ENCODE peak calls at places on chromosomes 2 and 18, in six cellular contexts. One of them, this sample, is unnamed.
A peak's percentile ranks its signal among the peaks of the same experiment; 100 is the strongest.

GRCh38 chr18:934518-935123 is 29.9 kb downstream of the ADCYAP1 start:
- DNase-seq in CD8-positive, alpha-beta T cell: no peak
- DNase-seq in breast epithelium: no peak
- DNase-seq in Peyer's patch: no peak
- DNase-seq in heart right ventricle: no peak
- DNase-seq in mammary epithelial cell: no peak
- DNase-seq in this sample: no peak

GRCh38 chr2:22903616-22904015 is 481.4 kb upstream of the KLHL29 start:
- DNase-seq in CD8-positive, alpha-beta T cell: no peak
- DNase-seq in breast epithelium: no peak
- DNase-seq in Peyer's patch: no peak
- DNase-seq in heart right ventricle: no peak
- DNase-seq in mammary epithelial cell: no peak
- DNase-seq in this sample: no peak

GRCh38 chr2:58515827-58516574 is 274.9 kb upstream of the FANCL start:
- DNase-seq in CD8-positive, alpha-beta T cell: no peak
- DNase-seq in breast epithelium: no peak
- DNase-seq in Peyer's patch: no peak
- DNase-seq in heart right ventricle: no peak
- DNase-seq in mammary epithelial cell: no peak
- DNase-seq in this sample: no peak

GRCh38 chr18:11992096-11992785 is 10.9 kb downstream of the IMPA2 start:
- DNase-seq in CD8-positive, alpha-beta T cell: no peak
- DNase-seq in breast epithelium: no peak
- DNase-seq in Peyer's patch: no peak
- DNase-seq in heart right ventricle: no peak
- DNase-seq in mammary epithelial cell: no peak
- DNase-seq in this sample: no peak

GRCh38 chr2:38748391-38748790 is 2.8 kb downstream of the SRSF7 start:
- DNase-seq in CD8-positive, alpha-beta T cell: no peak
- DNase-seq in breast epithelium: no peak
- DNase-seq in Peyer's patch: no peak
- DNase-seq in heart right ventricle: no peak
- DNase-seq in mammary epithelial cell: no peak
- DNase-seq in this sample: no peak

GRCh38 chr2:113965644-113966043 is 75.8 kb downstream of the ACTR3 start:
- DNase-seq in CD8-positive, alpha-beta T cell: peak; percentile 15
- DNase-seq in breast epithelium: no peak
- DNase-seq in Peyer's patch: no peak
- DNase-seq in heart right ventricle: no peak
- DNase-seq in mammary epithelial cell: peak; percentile 27
- DNase-seq in this sample: peak; percentile 24

GRCh38 chr2:110807520-110807919 is 75.1 kb downstream of the ACOXL start:
- DNase-seq in CD8-positive, alpha-beta T cell: no peak
- DNase-seq in breast epithelium: no peak
- DNase-seq in Peyer's patch: no peak
- DNase-seq in heart right ventricle: no peak
- DNase-seq in mammary epithelial cell: no peak
- DNase-seq in this sample: no peak

GRCh38 chr2:50368361-50368760 is 663.6 kb downstream of the NRXN1 start:
- DNase-seq in CD8-positive, alpha-beta T cell: no peak
- DNase-seq in breast epithelium: no peak
- DNase-seq in Peyer's patch: no peak
- DNase-seq in heart right ventricle: no peak
- DNase-seq in mammary epithelial cell: no peak
- DNase-seq in this sample: no peak

GRCh38 chr2:121483021-121483420 is 47.7 kb upstream of the RNU4ATAC start:
- DNase-seq in CD8-positive, alpha-beta T cell: no peak
- DNase-seq in breast epithelium: no peak
- DNase-seq in Peyer's patch: no peak
- DNase-seq in heart right ventricle: no peak
- DNase-seq in mammary epithelial cell: peak; percentile 51
- DNase-seq in this sample: no peak

GRCh38 chr2:48715042-48715899 is 40.3 kb downstream of the LHCGR start:
- DNase-seq in CD8-positive, alpha-beta T cell: no peak
- DNase-seq in breast epithelium: peak; percentile 18
- DNase-seq in Peyer's patch: peak; percentile 63
- DNase-seq in heart right ventricle: peak; percentile 6
- DNase-seq in mammary epithelial cell: peak; percentile 63
- DNase-seq in this sample: no peak

GRCh38 chr2:58651930-58652329 is 410.8 kb upstream of the FANCL start:
- DNase-seq in CD8-positive, alpha-beta T cell: no peak
- DNase-seq in breast epithelium: no peak
- DNase-seq in Peyer's patch: no peak
- DNase-seq in heart right ventricle: no peak
- DNase-seq in mammary epithelial cell: no peak
- DNase-seq in this sample: no peak

GRCh38 chr2:202148515-202149154 is 75.6 kb downstream of the KIAA2012 start:
- DNase-seq in CD8-positive, alpha-beta T cell: no peak
- DNase-seq in breast epithelium: no peak
- DNase-seq in Peyer's patch: no peak
- DNase-seq in heart right ventricle: no peak
- DNase-seq in mammary epithelial cell: no peak
- DNase-seq in this sample: no peak

GRCh38 chr2:235551965-235552364 is 58.1 kb downstream of the AGAP1 start:
- DNase-seq in CD8-positive, alpha-beta T cell: no peak
- DNase-seq in breast epithelium: no peak
- DNase-seq in Peyer's patch: peak; percentile 81
- DNase-seq in heart right ventricle: peak; percentile 51
- DNase-seq in mammary epithelial cell: peak; percentile 36
- DNase-seq in this sample: no peak

GRCh38 chr2:10220516-10221391 is 82.0 kb upstream of the HPCAL1 start:
- DNase-seq in CD8-positive, alpha-beta T cell: no peak
- DNase-seq in breast epithelium: no peak
- DNase-seq in Peyer's patch: peak; percentile 35
- DNase-seq in heart right ventricle: no peak
- DNase-seq in mammary epithelial cell: peak; percentile 40
- DNase-seq in this sample: no peak

GRCh38 chr2:205024822-205025518 is 479.7 kb downstream of the PARD3B start:
- DNase-seq in CD8-positive, alpha-beta T cell: no peak
- DNase-seq in breast epithelium: no peak
- DNase-seq in Peyer's patch: no peak
- DNase-seq in heart right ventricle: peak; percentile 51
- DNase-seq in mammary epithelial cell: peak; percentile 96
- DNase-seq in this sample: no peak

GRCh38 chr2:47771211-47771610 is 11.7 kb upstream of the MSH6 start:
- DNase-seq in CD8-positive, alpha-beta T cell: no peak
- DNase-seq in breast epithelium: no peak
- DNase-seq in Peyer's patch: no peak
- DNase-seq in heart right ventricle: no peak
- DNase-seq in mammary epithelial cell: peak; percentile 97
- DNase-seq in this sample: no peak

GRCh38 chr2:48699377-48699951 is 56.1 kb downstream of the LHCGR start:
- DNase-seq in CD8-positive, alpha-beta T cell: no peak
- DNase-seq in breast epithelium: no peak
- DNase-seq in Peyer's patch: no peak
- DNase-seq in heart right ventricle: no peak
- DNase-seq in mammary epithelial cell: peak; percentile 10
- DNase-seq in this sample: no peak

GRCh38 chr2:12720752-12721151 is 4.0 kb downstream of the TRIB2 start:
- DNase-seq in CD8-positive, alpha-beta T cell: no peak
- DNase-seq in breast epithelium: no peak
- DNase-seq in Peyer's patch: no peak
- DNase-seq in heart right ventricle: no peak
- DNase-seq in mammary epithelial cell: no peak
- DNase-seq in this sample: no peak

GRCh38 chr2:238487652-238488346 is 61.1 kb downstream of the ASB1 start:
- DNase-seq in CD8-positive, alpha-beta T cell: no peak
- DNase-seq in breast epithelium: no peak
- DNase-seq in Peyer's patch: no peak
- DNase-seq in heart right ventricle: no peak
- DNase-seq in mammary epithelial cell: no peak
- DNase-seq in this sample: no peak

GRCh38 chr2:127174176-127174575 is 45.9 kb downstream of the CYP27C1 start:
- DNase-seq in CD8-positive, alpha-beta T cell: peak; percentile 14
- DNase-seq in breast epithelium: no peak
- DNase-seq in Peyer's patch: no peak
- DNase-seq in heart right ventricle: peak; percentile 21
- DNase-seq in mammary epithelial cell: no peak
- DNase-seq in this sample: no peak
- TF ChIP-seq CTCF in CD8-positive, alpha-beta T cell: no peak
- TF ChIP-seq CTCF in breast epithelium: no peak
- TF ChIP-seq CTCF in Peyer's patch: peak; percentile 19
- TF ChIP-seq CTCF in heart right ventricle: peak; percentile 51
- TF ChIP-seq CTCF in mammary epithelial cell: peak; percentile 9
- TF ChIP-seq CTCF in this sample: no peak

DNA sequence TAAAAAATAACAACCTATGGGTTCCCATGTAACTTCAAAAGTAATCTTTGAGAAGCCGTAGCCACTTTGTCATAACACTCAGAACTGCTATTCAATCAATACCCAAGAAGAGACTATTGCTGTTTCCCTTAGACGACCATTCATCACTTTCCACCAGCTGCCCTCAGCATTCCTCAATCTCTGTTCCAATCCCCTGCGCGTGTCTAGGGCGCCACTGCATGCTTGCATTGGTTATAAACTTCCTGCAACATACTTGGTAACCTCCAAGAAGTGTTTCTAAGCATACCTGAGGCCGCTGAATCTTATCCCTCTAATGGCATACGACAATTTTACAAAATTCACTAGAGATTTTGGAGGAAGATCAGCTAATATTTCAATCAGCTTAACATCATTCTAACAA is 134.2 kb downstream of the LAMA1 start:
- DNase-seq in CD8-positive, alpha-beta T cell: no peak
- DNase-seq in breast epithelium: no peak
- DNase-seq in Peyer's patch: no peak
- DNase-seq in heart right ventricle: no peak
- DNase-seq in mammary epithelial cell: no peak
- DNase-seq in this sample: no peak
- H3K27ac ChIP-seq in CD8-positive, alpha-beta T cell: no peak overlapping the region
- H3K27ac ChIP-seq in breast epithelium: no peak overlapping the region
- H3K27ac ChIP-seq in Peyer's patch: no peak overlapping the region
- H3K27ac ChIP-seq in heart right ventricle: no peak overlapping the region
- H3K27ac ChIP-seq in mammary epithelial cell: no peak overlapping the region
- H3K27ac ChIP-seq in this sample: no peak overlapping the region

GRCh38 chr18:37617623-37618022 is 52.0 kb upstream of the CELF4 start:
- DNase-seq in CD8-positive, alpha-beta T cell: no peak
- DNase-seq in breast epithelium: no peak
- DNase-seq in Peyer's patch: no peak
- DNase-seq in heart right ventricle: no peak
- DNase-seq in mammary epithelial cell: no peak
- DNase-seq in this sample: no peak

GRCh38 chr18:37612519-37612918 is 46.9 kb upstream of the CELF4 start:
- DNase-seq in CD8-positive, alpha-beta T cell: no peak
- DNase-seq in breast epithelium: no peak
- DNase-seq in Peyer's patch: no peak
- DNase-seq in heart right ventricle: no peak
- DNase-seq in mammary epithelial cell: no peak
- DNase-seq in this sample: no peak

GRCh38 chr18:37611623-37612279 is 46.2 kb upstream of the CELF4 start:
- DNase-seq in CD8-positive, alpha-beta T cell: no peak
- DNase-seq in breast epithelium: no peak
- DNase-seq in Peyer's patch: no peak
- DNase-seq in heart right ventricle: no peak
- DNase-seq in mammary epithelial cell: no peak
- DNase-seq in this sample: no peak

GRCh38 chr18:37608876-37609275 is 43.3 kb upstream of the CELF4 start:
- DNase-seq in CD8-positive, alpha-beta T cell: no peak
- DNase-seq in breast epithelium: no peak
- DNase-seq in Peyer's patch: no peak
- DNase-seq in heart right ventricle: no peak
- DNase-seq in mammary epithelial cell: no peak
- DNase-seq in this sample: no peak

DNA sequence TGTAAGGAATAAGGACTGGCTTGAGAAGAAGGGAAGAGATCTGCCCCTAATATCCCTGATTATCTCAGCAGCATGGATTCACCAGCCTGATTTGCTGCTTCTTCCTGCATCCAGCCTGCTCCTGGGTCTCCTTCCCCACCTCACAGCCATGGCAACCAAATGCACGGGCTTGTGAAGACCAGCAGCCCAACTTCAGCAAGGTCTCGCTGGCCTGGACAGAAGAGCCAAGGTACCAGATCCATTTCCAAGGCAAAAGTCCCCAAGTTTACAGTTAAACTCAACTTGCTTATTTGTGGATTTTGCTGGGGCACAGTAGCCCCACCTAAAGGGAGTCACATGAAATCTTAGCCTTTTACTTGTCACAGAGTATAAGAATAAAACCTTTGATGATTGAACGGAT is 47.3 kb upstream of the CELF4 start:
- DNase-seq in CD8-positive, alpha-beta T cell: no peak
- DNase-seq in breast epithelium: no peak
- DNase-seq in Peyer's patch: no peak
- DNase-seq in heart right ventricle: no peak
- DNase-seq in mammary epithelial cell: no peak
- DNase-seq in this sample: no peak
- H3K27me3 ChIP-seq in CD8-positive, alpha-beta T cell: no peaks in the 10 kb centered on the region
- H3K27me3 ChIP-seq in breast epithelium: no peaks in the 10 kb centered on the region
- H3K27me3 ChIP-seq in Peyer's patch: no peaks in the 10 kb centered on the region
- H3K27me3 ChIP-seq in heart right ventricle: no peaks in the 10 kb centered on the region
- H3K27me3 ChIP-seq in mammary epithelial cell: no peaks in the 10 kb centered on the region
- H3K27me3 ChIP-seq in this sample: no peaks in the 10 kb centered on the region

GRCh38 chr2:26653207-26654060 is 12.3 kb upstream of the CIB4 start:
- DNase-seq in CD8-positive, alpha-beta T cell: no peak
- DNase-seq in breast epithelium: no peak
- DNase-seq in Peyer's patch: no peak
- DNase-seq in heart right ventricle: no peak
- DNase-seq in mammary epithelial cell: no peak
- DNase-seq in this sample: no peak

GRCh38 chr2:26651458-26652155 is 10.4 kb upstream of the CIB4 start:
- DNase-seq in CD8-positive, alpha-beta T cell: no peak
- DNase-seq in breast epithelium: no peak
- DNase-seq in Peyer's patch: no peak
- DNase-seq in heart right ventricle: no peak
- DNase-seq in mammary epithelial cell: no peak
- DNase-seq in this sample: no peak

GRCh38 chr2:26654061-26654340 is 12.8 kb upstream of the CIB4 start:
- DNase-seq in CD8-positive, alpha-beta T cell: no peak
- DNase-seq in breast epithelium: no peak
- DNase-seq in Peyer's patch: no peak
- DNase-seq in heart right ventricle: no peak
- DNase-seq in mammary epithelial cell: no peak
- DNase-seq in this sample: no peak

GRCh38 chr2:26650713-26651457 is 9.7 kb upstream of the CIB4 start:
- DNase-seq in CD8-positive, alpha-beta T cell: no peak
- DNase-seq in breast epithelium: no peak
- DNase-seq in Peyer's patch: no peak
- DNase-seq in heart right ventricle: no peak
- DNase-seq in mammary epithelial cell: no peak
- DNase-seq in this sample: no peak

DNA sequence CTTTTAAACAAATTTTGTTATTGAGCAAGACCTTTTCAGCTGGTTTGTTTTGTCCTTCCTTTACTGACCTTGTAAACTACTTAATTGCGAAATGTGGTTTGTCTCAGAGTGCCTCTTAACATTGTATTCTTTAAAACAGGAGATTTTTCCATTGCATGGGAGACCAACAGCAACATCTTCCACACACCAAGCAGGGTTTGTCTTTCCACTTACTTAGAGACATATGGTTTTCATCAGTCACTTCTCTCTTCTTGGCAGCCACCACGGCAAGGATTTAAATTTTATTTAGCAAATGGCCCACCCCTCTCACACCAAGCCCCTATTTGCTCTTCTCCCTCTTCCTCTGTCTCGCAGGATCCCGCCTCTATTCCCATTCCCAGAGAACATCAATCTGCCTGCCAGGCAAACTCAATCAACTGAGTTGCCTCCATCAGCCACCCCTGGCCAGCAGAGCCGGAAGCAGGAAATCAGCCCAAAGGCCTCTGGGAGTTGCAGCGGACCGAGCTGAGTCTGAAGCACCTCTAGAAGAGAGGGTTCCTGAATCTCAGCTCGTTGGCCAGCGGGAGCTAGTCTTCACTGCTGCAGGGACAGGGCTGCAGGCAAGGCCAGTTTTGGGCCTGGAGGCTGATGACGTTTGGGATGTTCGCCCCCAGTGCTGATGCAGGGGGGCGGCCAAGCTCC is 11.3 kb upstream of the CIB4 start:
- DNase-seq in CD8-positive, alpha-beta T cell: no peak
- DNase-seq in breast epithelium: no peak
- DNase-seq in Peyer's patch: no peak
- DNase-seq in heart right ventricle: no peak
- DNase-seq in mammary epithelial cell: no peak
- DNase-seq in this sample: no peak
- TF ChIP-seq CTCF in CD8-positive, alpha-beta T cell: no peak
- TF ChIP-seq CTCF in breast epithelium: no peak
- TF ChIP-seq CTCF in Peyer's patch: no peak
- TF ChIP-seq CTCF in heart right ventricle: no peak
- TF ChIP-seq CTCF in mammary epithelial cell: no peak
- TF ChIP-seq CTCF in this sample: no peak

This sample was measured in CD4-positive, alpha-beta T cell.